ENCODE peak calls at places on chromosome 20, in five cellular contexts. One of them, this sample, is unnamed.

GRCh38 chr20:32343438-32343837 is 14.7 kb upstream of the ASXL1 start:
- DNase-seq in psoas muscle: no peak
- DNase-seq in Panc1: no peak
- DNase-seq in K562: no peak
- DNase-seq in esophagus squamous epithelium: no peak
- DNase-seq in this sample: no peak

GRCh38 chr20:17228624-17229061 is 1.8 kb downstream of the PCSK2 start:
- DNase-seq in psoas muscle: no peak
- DNase-seq in Panc1: no peak
- DNase-seq in K562: peak; percentile 1
- DNase-seq in esophagus squamous epithelium: no peak
- DNase-seq in this sample: no peak

GRCh38 chr20:43448748-43449535 is 8.8 kb upstream of the SRSF6 start:
- DNase-seq in psoas muscle: no peak
- DNase-seq in Panc1: peak; percentile 46
- DNase-seq in K562: peak; percentile 75
- DNase-seq in esophagus squamous epithelium: no peak
- DNase-seq in this sample: peak; percentile 47

GRCh38 chr20:24851346-24852019 is 97.6 kb upstream of the CST7 start:
- DNase-seq in psoas muscle: no peak
- DNase-seq in Panc1: no peak
- DNase-seq in K562: no peak
- DNase-seq in esophagus squamous epithelium: no peak
- DNase-seq in this sample: no peak

GRCh38 chr20:24895898-24896658 is 53.0 kb upstream of the CST7 start:
- DNase-seq in psoas muscle: no peak
- DNase-seq in Panc1: no peak
- DNase-seq in K562: no peak
- DNase-seq in esophagus squamous epithelium: no peak
- DNase-seq in this sample: no peak

GRCh38 chr20:32315885-32316284 is 38.4 kb downstream of the KIF3B start:
- DNase-seq in psoas muscle: no peak
- DNase-seq in Panc1: no peak
- DNase-seq in K562: no peak
- DNase-seq in esophagus squamous epithelium: no peak
- DNase-seq in this sample: no peak

GRCh38 chr20:14712302-14712739 is 374.9 kb upstream of the FLRT3 start:
- DNase-seq in psoas muscle: no peak
- DNase-seq in Panc1: peak; percentile 15
- DNase-seq in K562: no peak
- DNase-seq in esophagus squamous epithelium: no peak
- DNase-seq in this sample: no peak

GRCh38 chr20:52805128-52805527 is 167.0 kb upstream of the TSHZ2 start:
- DNase-seq in psoas muscle: no peak
- DNase-seq in Panc1: no peak
- DNase-seq in K562: no peak
- DNase-seq in esophagus squamous epithelium: no peak
- DNase-seq in this sample: no peak

GRCh38 chr20:44137210-44137781 is 49.7 kb downstream of the JPH2 start:
- DNase-seq in psoas muscle: peak; percentile 59
- DNase-seq in Panc1: no peak
- DNase-seq in K562: no peak
- DNase-seq in esophagus squamous epithelium: no peak
- DNase-seq in this sample: peak; percentile 26

GRCh38 chr20:23047001-23047737 is 2.3 kb downstream of the THBD start:
- DNase-seq in psoas muscle: no peak
- DNase-seq in Panc1: no peak
- DNase-seq in K562: no peak
- DNase-seq in esophagus squamous epithelium: no peak
- DNase-seq in this sample: no peak

GRCh38 chr20:37537505-37537904 is 9.8 kb upstream of the BLCAP start:
- DNase-seq in psoas muscle: no peak
- DNase-seq in Panc1: no peak
- DNase-seq in K562: no peak
- DNase-seq in esophagus squamous epithelium: no peak
- DNase-seq in this sample: no peak

GRCh38 chr20:36826556-36827244 is 49.2 kb upstream of the TLDC2 start:
- DNase-seq in psoas muscle: no peak
- DNase-seq in Panc1: no peak
- DNase-seq in K562: no peak
- DNase-seq in esophagus squamous epithelium: no peak
- DNase-seq in this sample: no peak

GRCh38 chr20:50948132-50948785 is 10.1 kb downstream of the DPM1 start:
- DNase-seq in psoas muscle: no peak
- DNase-seq in Panc1: no peak
- DNase-seq in K562: no peak
- DNase-seq in esophagus squamous epithelium: no peak
- DNase-seq in this sample: no peak
- H3K36me3 ChIP-seq in psoas muscle: peaks cover 92% of the 10 kb centered on the region
- H3K36me3 ChIP-seq in Panc1: peaks cover 38% of the 10 kb centered on the region
- H3K36me3 ChIP-seq in K562: peaks cover 89% of the 10 kb centered on the region
- H3K36me3 ChIP-seq in esophagus squamous epithelium: peaks cover 32% of the 10 kb centered on the region
- H3K36me3 ChIP-seq in this sample: peaks cover 88% of the 10 kb centered on the region

DNA sequence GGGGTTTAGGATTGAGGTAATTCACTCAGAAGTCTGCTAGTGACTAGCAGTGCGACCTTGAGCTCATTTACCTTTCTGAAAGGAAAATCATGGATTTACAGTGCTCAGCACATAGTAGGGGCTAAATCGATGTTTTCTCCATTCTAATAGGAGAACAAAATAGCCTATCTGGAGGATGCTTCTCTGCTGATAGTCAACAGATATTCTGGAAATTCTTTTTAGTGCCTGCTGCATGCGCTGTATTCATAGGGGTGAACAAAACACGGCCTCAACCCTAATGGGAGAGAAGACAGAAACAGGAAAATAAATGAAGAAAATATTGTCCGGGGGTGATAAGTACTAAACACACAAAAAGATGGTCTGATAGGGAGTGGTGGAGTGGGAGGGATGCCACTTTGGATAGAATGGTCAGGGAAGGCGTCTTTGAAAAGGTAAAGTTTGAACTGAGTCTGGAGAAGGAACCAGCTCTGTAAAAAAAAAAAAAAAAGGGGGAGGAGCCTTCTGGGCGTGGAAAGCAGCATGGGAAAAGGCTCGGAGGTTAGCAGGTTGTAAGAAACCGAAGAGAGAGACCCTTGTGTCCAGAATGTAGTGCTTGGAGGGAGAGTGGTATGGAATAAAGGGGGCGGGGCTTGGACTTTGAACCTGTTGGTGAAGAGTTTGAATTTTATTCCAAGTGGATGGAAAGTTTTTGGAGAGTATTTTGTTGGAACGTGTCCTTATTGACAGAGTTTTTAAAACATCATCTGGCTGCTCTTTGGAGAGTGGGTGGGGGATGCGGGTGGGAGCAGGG is 1.7 kb downstream of the CHMP4B start:
- DNase-seq in psoas muscle: no peak
- DNase-seq in Panc1: no peak
- DNase-seq in K562: peak; percentile 62
- DNase-seq in esophagus squamous epithelium: no peak
- DNase-seq in this sample: peak; percentile 62
- H3K36me3 ChIP-seq in psoas muscle: peaks cover 6% of the 10 kb centered on the region
- H3K36me3 ChIP-seq in Panc1: no peaks in the 10 kb centered on the region
- H3K36me3 ChIP-seq in K562: peaks cover 10% of the 10 kb centered on the region
- H3K36me3 ChIP-seq in esophagus squamous epithelium: no peaks in the 10 kb centered on the region
- H3K36me3 ChIP-seq in this sample: peaks cover 3% of the 10 kb centered on the region

GRCh38 chr20:4929686-4930397 is 71.5 kb downstream of the SLC23A2 start:
- DNase-seq in psoas muscle: no peak
- DNase-seq in Panc1: no peak
- DNase-seq in K562: no peak
- DNase-seq in esophagus squamous epithelium: no peak
- DNase-seq in this sample: no peak
- H3K36me3 ChIP-seq in psoas muscle: peaks cover 12% of the 10 kb centered on the region
- H3K36me3 ChIP-seq in Panc1: no peaks in the 10 kb centered on the region
- H3K36me3 ChIP-seq in K562: peaks cover 4% of the 10 kb centered on the region
- H3K36me3 ChIP-seq in esophagus squamous epithelium: no peaks in the 10 kb centered on the region
- H3K36me3 ChIP-seq in this sample: no peaks in the 10 kb centered on the region

GRCh38 chr20:35491823-35492222 is 36.4 kb downstream of the CEP250 start:
- DNase-seq in psoas muscle: no peak
- DNase-seq in Panc1: no peak
- DNase-seq in K562: no peak
- DNase-seq in esophagus squamous epithelium: no peak
- DNase-seq in this sample: no peak
- H3K36me3 ChIP-seq in psoas muscle: peaks cover 91% of the 10 kb centered on the region
- H3K36me3 ChIP-seq in Panc1: peaks cover 3% of the 10 kb centered on the region
- H3K36me3 ChIP-seq in K562: peaks cover 80% of the 10 kb centered on the region
- H3K36me3 ChIP-seq in esophagus squamous epithelium: peaks cover 44% of the 10 kb centered on the region
- H3K36me3 ChIP-seq in this sample: peaks cover 66% of the 10 kb centered on the region

DNA sequence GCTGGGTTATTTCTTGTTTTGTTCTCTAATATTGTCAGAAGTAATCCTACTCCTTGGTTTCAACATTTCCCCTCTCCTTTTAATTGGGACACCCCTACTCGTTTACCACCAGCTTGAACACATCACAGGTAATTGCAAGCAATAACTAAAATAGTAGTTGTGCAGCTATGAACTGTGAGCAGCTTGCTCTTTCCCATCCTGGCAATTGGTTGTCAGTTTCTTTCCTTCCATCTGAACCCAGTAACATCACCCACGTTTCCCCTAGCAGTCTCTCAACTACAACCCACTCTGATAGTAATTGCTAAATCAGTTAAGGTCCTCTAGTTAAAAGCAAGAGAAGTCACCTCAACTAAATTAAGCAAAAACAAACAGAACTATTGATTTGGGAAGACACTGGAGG is 47.6 kb upstream of the GNRH2 start:
- DNase-seq in psoas muscle: no peak
- DNase-seq in Panc1: no peak
- DNase-seq in K562: no peak
- DNase-seq in esophagus squamous epithelium: no peak
- DNase-seq in this sample: no peak
- H3K36me3 ChIP-seq in psoas muscle: peaks cover 65% of the 10 kb centered on the region
- H3K36me3 ChIP-seq in Panc1: peaks cover 4% of the 10 kb centered on the region
- H3K36me3 ChIP-seq in K562: peaks cover 43% of the 10 kb centered on the region
- H3K36me3 ChIP-seq in esophagus squamous epithelium: peaks cover 25% of the 10 kb centered on the region
- H3K36me3 ChIP-seq in this sample: peaks cover 25% of the 10 kb centered on the region

GRCh38 chr20:58439974-58440767 is 51.1 kb downstream of the VAPB start:
- DNase-seq in psoas muscle: no peak
- DNase-seq in Panc1: no peak
- DNase-seq in K562: no peak
- DNase-seq in esophagus squamous epithelium: no peak
- DNase-seq in this sample: no peak
- H3K36me3 ChIP-seq in psoas muscle: peaks cover 49% of the 10 kb centered on the region
- H3K36me3 ChIP-seq in Panc1: peaks cover 4% of the 10 kb centered on the region
- H3K36me3 ChIP-seq in K562: peaks cover 93% of the 10 kb centered on the region
- H3K36me3 ChIP-seq in esophagus squamous epithelium: peaks cover 6% of the 10 kb centered on the region
- H3K36me3 ChIP-seq in this sample: peaks cover 33% of the 10 kb centered on the region

GRCh38 chr20:3296256-3297095 is 57.5 kb upstream of the SLC4A11 start:
- DNase-seq in psoas muscle: no peak
- DNase-seq in Panc1: no peak
- DNase-seq in K562: no peak
- DNase-seq in esophagus squamous epithelium: no peak
- DNase-seq in this sample: no peak

DNA sequence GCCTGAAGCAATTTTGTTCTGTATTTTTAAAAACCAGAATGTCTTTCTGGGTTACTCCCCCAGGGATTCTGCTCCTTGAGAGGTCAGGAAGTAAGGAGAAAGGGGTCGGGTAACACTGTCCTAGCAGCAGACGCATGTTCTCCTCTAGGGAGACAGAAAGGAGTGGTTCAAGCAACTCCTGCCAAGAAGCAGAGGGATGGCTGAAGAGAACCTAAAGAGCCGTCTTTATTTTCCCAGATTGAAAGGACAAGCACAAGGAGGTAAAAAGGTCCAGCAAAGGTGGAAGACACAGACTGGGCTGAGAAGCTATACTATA is 58.1 kb upstream of the SLC4A11 start:
- DNase-seq in psoas muscle: no peak
- DNase-seq in Panc1: no peak
- DNase-seq in K562: no peak
- DNase-seq in esophagus squamous epithelium: no peak
- DNase-seq in this sample: no peak
- H3K36me3 ChIP-seq in psoas muscle: peaks cover 100% of the 10 kb centered on the region
- H3K36me3 ChIP-seq in Panc1: no peaks in the 10 kb centered on the region
- H3K36me3 ChIP-seq in K562: peaks cover 2% of the 10 kb centered on the region
- H3K36me3 ChIP-seq in esophagus squamous epithelium: peaks cover 21% of the 10 kb centered on the region
- H3K36me3 ChIP-seq in this sample: peaks cover 3% of the 10 kb centered on the region

GRCh38 chr20:63280929-63281545 is 8.4 kb downstream of the ARFGAP1 start:
- DNase-seq in psoas muscle: peak; percentile 8
- DNase-seq in Panc1: no peak
- DNase-seq in K562: no peak
- DNase-seq in esophagus squamous epithelium: no peak
- DNase-seq in this sample: peak; percentile 39

GRCh38 chr20:63281741-63282665 is 9.4 kb downstream of the ARFGAP1 start:
- DNase-seq in psoas muscle: peak; percentile 12
- DNase-seq in Panc1: no peak
- DNase-seq in K562: no peak
- DNase-seq in esophagus squamous epithelium: no peak
- DNase-seq in this sample: no peak

GRCh38 chr20:63280371-63280770 is 7.8 kb downstream of the ARFGAP1 start:
- DNase-seq in psoas muscle: peak; percentile 3
- DNase-seq in Panc1: no peak
- DNase-seq in K562: no peak
- DNase-seq in esophagus squamous epithelium: no peak
- DNase-seq in this sample: no peak

GRCh38 chr20:63278661-63279060 is 6.0 kb downstream of the ARFGAP1 start:
- DNase-seq in psoas muscle: no peak
- DNase-seq in Panc1: no peak
- DNase-seq in K562: no peak
- DNase-seq in esophagus squamous epithelium: no peak
- DNase-seq in this sample: no peak

GRCh38 chr20:63279931-63280330 is 7.3 kb downstream of the ARFGAP1 start:
- DNase-seq in psoas muscle: peak; percentile 4
- DNase-seq in Panc1: no peak
- DNase-seq in K562: no peak
- DNase-seq in esophagus squamous epithelium: no peak
- DNase-seq in this sample: no peak
- H3K36me3 ChIP-seq in psoas muscle: peaks cover 92% of the 10 kb centered on the region
- H3K36me3 ChIP-seq in Panc1: no peaks in the 10 kb centered on the region
- H3K36me3 ChIP-seq in K562: peaks cover 91% of the 10 kb centered on the region
- H3K36me3 ChIP-seq in esophagus squamous epithelium: peaks cover 45% of the 10 kb centered on the region
- H3K36me3 ChIP-seq in this sample: peaks cover 55% of the 10 kb centered on the region

This sample was measured in HAP-1.